ENCODE peak calls at places on chromosomes 16 and 17, in five cellular contexts. U is mesenchymal stem cell, Z is hepatocyte, S is HCT116, H is thoracic aorta. W is an unnamed sample.
A peak's percentile ranks its signal among the peaks of the same experiment; 100 is the strongest.

GRCh38 chr17:7224661-7225111 is 4.9 kb downstream of the ACADVL start:
- DNase-seq in U (no peak), H (no peak), S (no peak), Z (no peak), W (no peak)

GRCh38 chr17:3400008-3400407 is 1.8 kb upstream of the OR1E1 start:
- DNase-seq in U (no peak), H (no peak), S (no peak), Z (no peak), W (peak; percentile 22)

GRCh38 chr17:32903774-32904673 is 23.9 kb upstream of the TMEM98 start:
- DNase-seq in H (no peak), Z (no peak), U (no peak), S (no peak), W (no peak)

GRCh38 chr16:85330694-85331188 is 218.5 kb upstream of the CIBAR2 start:
- DNase-seq in S (peak; percentile 86), U (peak; percentile 97), Z (peak; percentile 78), H (no peak), W (peak; percentile 82)

GRCh38 chr17:2723505-2723996 is 12.0 kb upstream of the CLUH start:
- DNase-seq in U (no peak), H (no peak), S (no peak), Z (no peak), W (no peak)

GRCh38 chr16:85955566-85955965 is 56.6 kb downstream of the IRF8 start:
- DNase-seq in S (no peak), U (no peak), Z (no peak), H (no peak), W (no peak)

GRCh38 chr17:72967263-72967962 is 125.1 kb downstream of the SLC39A11 start:
- DNase-seq in H (no peak), U (no peak), S (no peak), Z (no peak), W (no peak)

GRCh38 chr17:77281024-77281903 is 140.5 kb downstream of the SEC14L1 start:
- DNase-seq in H (no peak), S (no peak), Z (peak; percentile 89), U (peak; percentile 53), W (no peak)

GRCh38 chr16:35745191-35745590 is 2285.8 kb downstream of the TP53TG3F start:
- DNase-seq in H (no peak), S (no peak), U (no peak), Z (no peak), W (no peak)

GRCh38 chr16:35744716-35745115 is 2285.3 kb downstream of the TP53TG3F start:
- DNase-seq in Z (no peak), H (no peak), S (peak; percentile 34), U (no peak), W (no peak)

GRCh38 chr16:35746281-35746962 is 2287.0 kb downstream of the TP53TG3F start:
- DNase-seq in H (no peak), S (no peak), Z (no peak), U (no peak), W (no peak)

GRCh38 chr16:35746963-35747657 is 2287.7 kb downstream of the TP53TG3F start:
- DNase-seq in H (no peak), Z (no peak), U (no peak), S (no peak), W (no peak)

GRCh38 chr16:35745821-35746248 is 2286.4 kb downstream of the TP53TG3F start:
- DNase-seq in H (no peak), Z (no peak), S (no peak), U (no peak), W (no peak)
- H3K9me3 ChIP-seq in H (no peaks in the 10 kb centered on the region), Z (no peaks in the 10 kb centered on the region), S (no peaks in the 10 kb centered on the region), U (no peaks in the 10 kb centered on the region), W (no peaks in the 10 kb centered on the region)

GRCh38 chr16:11035096-11035495 is 90.7 kb downstream of the CLEC16A start:
- DNase-seq in U (no peak), Z (no peak), H (no peak), S (no peak), W (no peak)

GRCh38 chr16:11036040-11036439 is 91.7 kb downstream of the CLEC16A start:
- DNase-seq in U (no peak), H (no peak), S (no peak), Z (no peak), W (no peak)

GRCh38 chr16:11034005-11034404 is 89.6 kb downstream of the CLEC16A start:
- DNase-seq in U (peak; percentile 85), S (no peak), Z (no peak), H (no peak), W (no peak)

GRCh38 chr16:11032922-11033291 is 88.5 kb downstream of the CLEC16A start:
- DNase-seq in H (no peak), Z (peak; percentile 32), S (no peak), U (peak; percentile 81), W (no peak)

DNA sequence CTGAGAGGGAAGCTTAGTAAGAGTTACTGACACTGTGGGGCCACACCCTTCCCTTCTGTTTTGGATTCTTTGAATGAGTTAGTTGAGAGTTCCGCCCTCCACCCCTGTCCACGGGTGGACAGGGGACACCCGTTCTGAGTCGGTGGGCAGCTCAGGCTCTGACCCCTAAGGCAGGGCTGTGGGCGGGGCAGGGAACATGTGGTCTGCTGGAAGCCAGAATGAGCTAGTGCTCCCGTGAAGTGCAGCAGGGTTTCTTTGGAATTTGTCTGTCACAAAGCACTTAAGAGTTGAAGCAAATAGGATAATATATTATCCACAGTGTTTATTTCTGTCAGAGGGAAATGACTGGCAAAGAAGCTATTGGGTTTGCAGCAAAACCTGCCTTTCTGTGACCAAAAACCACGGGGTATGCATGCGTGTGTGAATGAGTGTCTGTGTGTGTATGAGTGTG is 90.1 kb downstream of the CLEC16A start:
- DNase-seq in S (no peak), H (no peak), U (peak; percentile 86), Z (no peak), W (no peak)
- H3K4me3 ChIP-seq in S (no peak overlapping the region), H (no peak overlapping the region), U (no peak overlapping the region), Z (no peak overlapping the region), W (no peak overlapping the region)

GRCh38 chr16:8948831-8949230 is 14.9 kb downstream of the USP7 start:
- DNase-seq in U (no peak), S (no peak), Z (no peak), H (no peak), W (no peak)
- H3K4me1 ChIP-seq in U (peaks cover 38% of the 10 kb centered on the region), S (no peaks in the 10 kb centered on the region), Z (peaks cover 40% of the 10 kb centered on the region), H (peaks cover 70% of the 10 kb centered on the region), W (peaks cover 9% of the 10 kb centered on the region)

GRCh38 chr17:31404028-31404949 is 12.8 kb downstream of the RAB11FIP4 start:
- DNase-seq in S (no peak), U (no peak), H (no peak), Z (no peak), W (no peak)
- H3K9me3 ChIP-seq in S (no peaks in the 10 kb centered on the region), U (no peaks in the 10 kb centered on the region), H (no peaks in the 10 kb centered on the region), Z (no peaks in the 10 kb centered on the region), W (no peaks in the 10 kb centered on the region)